ENCODE peak calls at places on chromosomes 4 and X, in four cellular contexts. One of them, this sample, is unnamed. For H3K4me1, the result is how much of the 10 kb centered on the place peaks cover.

GRCh38 chr4:39348371-39349265 is 17.5 kb downstream of the RFC1 start:
- DNase-seq in H1: no peak
- DNase-seq in HepG2: peak
- DNase-seq in GM12878: no peak
- DNase-seq in this sample: no peak

GRCh38 chrX:21837056-21837455 is 2.4 kb upstream of the MBTPS2 start:
- DNase-seq in H1: no peak
- DNase-seq in HepG2: no peak
- DNase-seq in GM12878: no peak
- DNase-seq in this sample: no peak

GRCh38 chr4:69610484-69610883 is 29.0 kb downstream of the UGT2A2 start:
- DNase-seq in H1: no peak
- DNase-seq in HepG2: no peak
- DNase-seq in GM12878: no peak
- DNase-seq in this sample: no peak

GRCh38 chr4:158295053-158295452 is 84.8 kb downstream of the TMEM144 start:
- DNase-seq in H1: no peak
- DNase-seq in HepG2: peak
- DNase-seq in GM12878: no peak
- DNase-seq in this sample: no peak

GRCh38 chrX:126557151-126557550 is 4.5 kb upstream of the DCAF12L1 start:
- DNase-seq in H1: no peak
- DNase-seq in HepG2: no peak
- DNase-seq in GM12878: no peak
- DNase-seq in this sample: no peak

GRCh38 chrX:154436597-154437397 is at the start of gene GDI1:
- DNase-seq in H1: peak
- DNase-seq in HepG2: no peak
- DNase-seq in GM12878: no peak
- DNase-seq in this sample: no peak

GRCh38 chr4:83340692-83341343 is 6.2 kb upstream of the HPSE start:
- DNase-seq in H1: no peak
- DNase-seq in HepG2: no peak
- DNase-seq in GM12878: no peak
- DNase-seq in this sample: no peak

GRCh38 chr4:38133711-38134480 is 173.7 kb downstream of the PTTG2 start:
- DNase-seq in H1: no peak
- DNase-seq in HepG2: no peak
- DNase-seq in GM12878: no peak
- DNase-seq in this sample: no peak

GRCh38 chr4:56641494-56642051 is 39.5 kb downstream of the HOPX start:
- DNase-seq in H1: no peak
- DNase-seq in HepG2: no peak
- DNase-seq in GM12878: no peak
- DNase-seq in this sample: no peak

GRCh38 chr4:158929939-158930344 is 161.1 kb downstream of the FNIP2 start:
- DNase-seq in H1: no peak
- DNase-seq in HepG2: no peak
- DNase-seq in GM12878: no peak
- DNase-seq in this sample: no peak

GRCh38 chrX:85765651-85766050 is 281.7 kb downstream of the CHM start:
- DNase-seq in H1: no peak
- DNase-seq in HepG2: no peak
- DNase-seq in GM12878: no peak
- DNase-seq in this sample: no peak

GRCh38 chr4:176123710-176124407 is 58.2 kb downstream of the WDR17 start:
- DNase-seq in H1: no peak
- DNase-seq in HepG2: peak
- DNase-seq in GM12878: peak
- DNase-seq in this sample: peak

GRCh38 chrX:110146521-110146920 is 143.6 kb downstream of the TMEM164 start:
- DNase-seq in H1: peak
- DNase-seq in HepG2: peak
- DNase-seq in GM12878: no peak
- DNase-seq in this sample: peak

GRCh38 chrX:151975736-151976275 is 1.3 kb upstream of the GABRE start:
- DNase-seq in H1: no peak
- DNase-seq in HepG2: no peak
- DNase-seq in GM12878: no peak
- DNase-seq in this sample: no peak

GRCh38 chr4:13921805-13922204 is 294.3 kb upstream of the BOD1L1 start:
- DNase-seq in H1: no peak
- DNase-seq in HepG2: peak
- DNase-seq in GM12878: no peak
- DNase-seq in this sample: no peak

GRCh38 chr4:23878235-23878861 is 11.5 kb downstream of the PPARGC1A start:
- DNase-seq in H1: no peak
- DNase-seq in HepG2: no peak
- DNase-seq in GM12878: no peak
- DNase-seq in this sample: no peak

GRCh38 chr4:25031077-25031606 is 396 bp upstream of the LGI2 start:
- DNase-seq in H1: peak
- DNase-seq in HepG2: no peak
- DNase-seq in GM12878: no peak
- DNase-seq in this sample: no peak

GRCh38 chr4:24912252-24913098 is at the start of gene CCDC149:
- DNase-seq in H1: peak
- DNase-seq in HepG2: peak
- DNase-seq in GM12878: no peak
- DNase-seq in this sample: peak

GRCh38 chrX:41984628-41985027 is 61.3 kb upstream of the CASK start:
- DNase-seq in H1: no peak
- DNase-seq in HepG2: no peak
- DNase-seq in GM12878: no peak
- DNase-seq in this sample: no peak

GRCh38 chrX:65674351-65674893 is 7.0 kb downstream of the MSN start:
- DNase-seq in H1: no peak
- DNase-seq in HepG2: no peak
- DNase-seq in GM12878: no peak
- DNase-seq in this sample: no peak

GRCh38 chr4:112127048-112127637 is 18.1 kb upstream of the FAM241A start:
- DNase-seq in H1: no peak
- DNase-seq in HepG2: no peak
- DNase-seq in GM12878: no peak
- DNase-seq in this sample: no peak

GRCh38 chr4:79673321-79673720 is 265.3 kb upstream of the GK2 start:
- DNase-seq in H1: no peak
- DNase-seq in HepG2: no peak
- DNase-seq in GM12878: no peak
- DNase-seq in this sample: no peak

GRCh38 chr4:72312032-72312650 is 256.9 kb downstream of the ADAMTS3 start:
- DNase-seq in H1: no peak
- DNase-seq in HepG2: peak
- DNase-seq in GM12878: no peak
- DNase-seq in this sample: peak

GRCh38 chr4:79917246-79917645 is 155.8 kb downstream of the ANTXR2 start:
- DNase-seq in H1: peak
- DNase-seq in HepG2: peak
- DNase-seq in GM12878: peak
- DNase-seq in this sample: peak

DNA sequence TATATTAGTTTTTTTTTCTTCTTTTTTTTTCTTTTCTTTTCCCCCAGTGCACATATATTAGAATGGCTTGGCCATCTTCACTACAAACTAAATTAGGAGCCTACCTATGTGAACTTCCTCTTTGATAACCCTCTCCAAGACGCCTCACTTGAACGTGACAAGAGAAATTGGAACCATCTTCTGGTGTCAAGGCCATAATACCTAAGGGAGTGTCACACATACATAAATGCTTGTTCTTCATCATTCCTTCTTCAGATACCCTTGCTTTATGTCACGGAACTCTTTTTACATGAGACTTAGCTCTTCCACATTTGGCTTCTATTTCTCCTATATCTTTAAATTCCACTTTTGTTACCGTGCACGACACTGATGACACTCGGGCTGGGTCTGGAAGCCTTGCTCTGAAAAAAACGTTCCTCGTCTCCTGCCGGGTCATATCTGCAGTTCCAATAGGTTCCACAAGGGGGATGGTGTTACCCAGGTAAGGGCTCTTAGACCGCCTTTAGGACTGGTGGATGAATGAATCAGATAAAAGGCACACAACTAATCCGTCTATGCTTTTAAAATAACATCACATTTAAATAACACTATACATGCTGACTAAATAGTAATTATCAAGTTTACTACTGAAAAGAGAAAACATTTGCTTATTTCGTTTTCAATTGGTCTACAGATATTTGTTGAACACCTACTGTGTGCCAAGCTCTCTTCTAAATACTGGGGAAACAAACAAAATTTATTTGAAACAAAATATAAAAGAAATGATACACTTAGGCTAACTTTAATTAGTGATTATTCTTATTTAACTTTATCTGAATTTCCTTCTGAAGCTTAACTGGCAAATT is 19.9 kb downstream of the DGAT2L6 start:
- DNase-seq in H1: peak
- DNase-seq in HepG2: peak
- DNase-seq in GM12878: no peak
- DNase-seq in this sample: peak
- TF ChIP-seq SUZ12 in H1: no peak
- TF ChIP-seq SUZ12 in HepG2: no peak
- TF ChIP-seq SUZ12 in GM12878: no peak
- TF ChIP-seq SUZ12 in this sample: no peak

GRCh38 chr4:114132830-114133229 is 153.4 kb upstream of the ARSJ start:
- DNase-seq in H1: no peak
- DNase-seq in HepG2: no peak
- DNase-seq in GM12878: no peak
- DNase-seq in this sample: no peak

GRCh38 chr4:114132199-114132598 is 152.8 kb upstream of the ARSJ start:
- DNase-seq in H1: no peak
- DNase-seq in HepG2: no peak
- DNase-seq in GM12878: no peak
- DNase-seq in this sample: no peak

GRCh38 chr4:114137984-114138383 is 158.5 kb upstream of the ARSJ start:
- DNase-seq in H1: no peak
- DNase-seq in HepG2: no peak
- DNase-seq in GM12878: no peak
- DNase-seq in this sample: no peak

DNA sequence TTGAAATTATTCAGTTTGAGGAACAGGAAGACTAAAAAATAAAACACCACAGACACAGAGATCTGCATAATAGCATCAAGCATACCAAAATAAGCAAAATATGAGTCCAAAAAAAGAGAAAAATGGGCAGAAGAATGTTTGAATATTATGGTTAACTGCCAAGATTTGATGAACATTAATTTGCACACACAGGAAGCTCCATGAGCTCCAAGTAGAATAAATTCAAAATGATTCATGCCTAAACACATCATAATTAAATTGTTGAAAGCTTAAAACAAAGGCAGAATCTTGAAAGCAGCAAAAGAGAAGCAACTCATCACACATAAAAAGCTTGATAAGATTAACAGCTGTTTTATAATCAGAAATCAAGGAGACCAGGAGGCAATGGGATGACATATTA is 156.6 kb upstream of the ARSJ start:
- DNase-seq in H1: no peak
- DNase-seq in HepG2: no peak
- DNase-seq in GM12878: no peak
- DNase-seq in this sample: no peak
- TF ChIP-seq YY1 in H1: no peak
- TF ChIP-seq YY1 in HepG2: no peak
- TF ChIP-seq YY1 in GM12878: no peak
- TF ChIP-seq YY1 in this sample: no peak

DNA sequence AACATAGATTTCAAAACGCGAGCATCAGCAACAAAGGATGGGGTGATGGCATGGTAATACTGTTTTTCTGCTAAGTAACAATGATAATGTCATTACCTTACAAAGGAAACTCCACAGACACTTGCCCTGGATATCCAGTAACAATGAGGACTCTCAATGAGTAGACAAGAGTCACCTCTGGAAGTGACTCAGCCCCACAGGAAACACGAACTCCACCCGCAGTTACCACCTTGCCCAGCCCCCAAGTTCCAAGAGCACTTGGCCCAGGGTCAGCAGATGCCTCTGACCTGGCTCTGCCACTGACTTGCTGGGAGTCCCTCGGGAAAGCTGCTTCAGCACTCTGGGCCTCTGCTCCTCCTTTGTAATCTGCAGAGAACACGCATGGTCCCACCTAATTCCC is 110.3 kb upstream of the MAP3K15 start:
- DNase-seq in H1: no peak
- DNase-seq in HepG2: no peak
- DNase-seq in GM12878: no peak
- DNase-seq in this sample: no peak
- H3K4me1 ChIP-seq in H1: under half
- H3K4me1 ChIP-seq in HepG2: under half
- H3K4me1 ChIP-seq in GM12878: under half
- H3K4me1 ChIP-seq in this sample: under half

GRCh38 chr4:85763207-85763606 is 288.3 kb downstream of the ARHGAP24 start:
- DNase-seq in H1: no peak
- DNase-seq in HepG2: no peak
- DNase-seq in GM12878: no peak
- DNase-seq in this sample: no peak
- TF ChIP-seq SUZ12 in H1: no peak
- TF ChIP-seq SUZ12 in HepG2: no peak
- TF ChIP-seq SUZ12 in GM12878: no peak
- TF ChIP-seq SUZ12 in this sample: no peak

GRCh38 chr4:84967292-84967651 is 782 bp upstream of the WDFY3 start:
- DNase-seq in H1: no peak
- DNase-seq in HepG2: no peak
- DNase-seq in GM12878: no peak
- DNase-seq in this sample: no peak

GRCh38 chr4:84966382-84967291 is at the start of gene WDFY3:
- DNase-seq in H1: peak
- DNase-seq in HepG2: peak
- DNase-seq in GM12878: no peak
- DNase-seq in this sample: peak

GRCh38 chr4:84962102-84962501 is 4.4 kb downstream of the WDFY3 start:
- DNase-seq in H1: no peak
- DNase-seq in HepG2: no peak
- DNase-seq in GM12878: no peak
- DNase-seq in this sample: no peak

GRCh38 chr4:84965558-84966381 is 720 bp downstream of the WDFY3 start:
- DNase-seq in H1: peak
- DNase-seq in HepG2: peak
- DNase-seq in GM12878: no peak
- DNase-seq in this sample: peak

DNA sequence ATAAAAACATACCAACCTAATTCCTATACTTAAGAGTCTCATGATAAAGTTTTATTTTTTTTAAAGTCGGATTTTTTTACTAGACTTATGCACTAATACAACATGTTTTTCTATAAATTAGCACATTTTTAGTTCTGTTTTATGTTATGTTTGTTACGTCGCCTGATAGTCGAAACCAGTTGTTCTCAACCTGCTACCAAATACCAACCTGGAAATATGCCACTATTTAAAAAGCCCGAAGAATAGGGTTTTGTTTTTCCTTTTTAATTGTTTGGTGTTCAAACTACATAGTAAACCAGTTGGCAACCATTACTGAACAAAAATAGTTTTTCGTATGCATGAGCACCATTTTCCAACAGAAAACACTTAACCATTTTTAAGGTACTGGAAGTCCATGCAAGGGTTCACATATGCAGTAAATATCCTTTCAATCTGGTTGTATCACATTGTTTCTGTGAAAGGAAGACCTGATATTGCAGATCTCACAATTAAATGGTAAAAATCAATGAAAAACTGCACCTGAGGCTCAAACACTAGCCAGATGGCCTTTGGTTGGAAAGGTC is 1.4 kb downstream of the WDFY3 start:
- DNase-seq in H1: no peak
- DNase-seq in HepG2: no peak
- DNase-seq in GM12878: no peak
- DNase-seq in this sample: no peak
- TF ChIP-seq YY1 in H1: no peak
- TF ChIP-seq YY1 in HepG2: no peak
- TF ChIP-seq YY1 in GM12878: no peak
- TF ChIP-seq YY1 in this sample: no peak

This sample was measured in NT2/D1.